ENCODE peak calls at places on chromosomes 4 and X, in four cellular contexts. D is heart right ventricle; A is activated CD8-positive, alpha-beta memory T cell treated with anti-CD3 and anti-CD28 coated beads for 48 hours; M is tibial nerve. X is an unnamed sample.

GRCh38 chr4:71231073-71231752 is 107.6 kb upstream of the SLC4A4 start:
- DNase-seq in D (peak; percentile 89), A (no peak), M (peak; percentile 45), X (peak; percentile 88)

GRCh38 chr4:142777045-142777743 is 68.9 kb downstream of the INPP4B start:
- DNase-seq in D (no peak), A (no peak), M (no peak), X (no peak)

GRCh38 chr4:95156452-95156765 is 392.4 kb downstream of the UNC5C start:
- DNase-seq in D (no peak), A (no peak), M (no peak), X (no peak)

GRCh38 chr4:24850669-24851068 is 55.3 kb downstream of the SOD3 start:
- DNase-seq in D (no peak), A (no peak), M (no peak), X (no peak)

GRCh38 chr4:85128246-85129204 is 162.0 kb upstream of the WDFY3 start:
- DNase-seq in D (no peak), A (no peak), M (no peak), X (no peak)

GRCh38 chr4:56978750-56979303 is at the start of gene POLR2B:
- DNase-seq in D (peak; percentile 94), A (peak; percentile 69), M (peak; percentile 82), X (peak; percentile 94)

GRCh38 chr4:187084696-187085095 is 361.0 kb upstream of the FAT1 start:
- DNase-seq in D (no peak), A (no peak), M (no peak), X (no peak)

GRCh38 chrX:77426811-77427210 is 20.4 kb upstream of the FGF16 start:
- DNase-seq in D (no peak), A (no peak), M (no peak), X (no peak)

GRCh38 chr4:124427095-124427767 is 285.3 kb downstream of the ANKRD50 start:
- DNase-seq in D (no peak), A (no peak), M (no peak), X (peak; percentile 42)

GRCh38 chrX:1589356-1590130 is 1.9 kb upstream of the AKAP17A start:
- DNase-seq in D (no peak), A (no peak), M (no peak), X (peak; percentile 5)

GRCh38 chr4:173935622-173936405 is 347.7 kb downstream of the FBXO8 start:
- DNase-seq in D (no peak), A (no peak), M (no peak), X (no peak)

GRCh38 chrX:120468825-120469525 is at the start of gene LAMP2:
- DNase-seq in D (peak; percentile 83), A (peak; percentile 18), M (peak; percentile 80), X (peak; percentile 88)

GRCh38 chr4:8837181-8837811 is 34.3 kb downstream of the HMX1 start:
- DNase-seq in D (no peak), A (no peak), M (no peak), X (no peak)

GRCh38 chr4:53489279-53489889 is 101.9 kb downstream of the LNX1 start:
- DNase-seq in D (no peak), A (no peak), M (no peak), X (no peak)

GRCh38 chrX:38352362-38352761 is at the start of gene OTC:
- DNase-seq in D (no peak), A (no peak), M (no peak), X (no peak)

GRCh38 chr4:182201871-182202270 is 41.3 kb upstream of the TENM3 start:
- DNase-seq in D (no peak), A (no peak), M (no peak), X (no peak)

GRCh38 chr4:26083987-26084386 is 170.0 kb downstream of the SMIM20 start:
- DNase-seq in D (no peak), A (no peak), M (no peak), X (no peak)

GRCh38 chr4:78953231-78953630 is 14.0 kb upstream of the PAQR3 start:
- DNase-seq in D (no peak), A (no peak), M (no peak), X (no peak)

GRCh38 chr4:53591372-53591892 is at the start of gene LNX1:
- DNase-seq in D (no peak), A (no peak), M (no peak), X (no peak)

GRCh38 chrX:4932790-4933189 is 1219.3 kb upstream of the PRKX start:
- DNase-seq in D (no peak), A (no peak), M (no peak), X (no peak)

GRCh38 chr4:38109896-38110295 is 149.7 kb downstream of the PTTG2 start:
- DNase-seq in D (no peak), A (no peak), M (no peak), X (no peak)

GRCh38 chr4:99723555-99724450 is 66.2 kb upstream of the C4orf54 start:
- DNase-seq in D (peak; percentile 58), A (no peak), M (no peak), X (peak; percentile 55)

GRCh38 chr4:14908635-14909034 is 93.6 kb upstream of the CPEB2 start:
- DNase-seq in D (no peak), A (no peak), M (no peak), X (no peak)

GRCh38 chr4:108783666-108784463 is 21.0 kb upstream of the ETNPPL start:
- DNase-seq in D (no peak), A (no peak), M (no peak), X (no peak)

GRCh38 chr4:154562697-154563254 is at the start of gene FGB:
- DNase-seq in D (no peak), A (no peak), M (no peak), X (no peak)

GRCh38 chr4:74044676-74045075 is 6.2 kb upstream of the CXCL3 start:
- DNase-seq in D (no peak), A (no peak), M (no peak), X (no peak)

GRCh38 chr4:97139796-97140195 is 1003.5 kb downstream of the STPG2 start:
- DNase-seq in D (no peak), A (no peak), M (no peak), X (no peak)

GRCh38 chr4:187632260-187633010 is 363.1 kb upstream of the ZFP42 start:
- DNase-seq in D (no peak), A (no peak), M (no peak), X (no peak)

GRCh38 chrX:115023139-115023538 is 5.7 kb upstream of the IL13RA2 start:
- DNase-seq in D (no peak), A (no peak), M (no peak), X (no peak)

GRCh38 chrX:154712781-154713391 is 38.0 kb downstream of the GAB3 start:
- DNase-seq in D (no peak), A (no peak), M (no peak), X (no peak)

GRCh38 chr4:136864580-136865185 is 667.6 kb downstream of the PCDH18 start:
- DNase-seq in D (no peak), A (no peak), M (no peak), X (no peak)

GRCh38 chrX:21383546-21383945 is 9.3 kb downstream of the CNKSR2 start:
- DNase-seq in D (no peak), A (no peak), M (no peak), X (no peak)

GRCh38 chr4:5899396-5899795 is 6.5 kb upstream of the CRMP1 start:
- DNase-seq in D (no peak), A (no peak), M (no peak), X (no peak)

GRCh38 chr4:2292679-2293108 is 30.8 kb upstream of the MXD4 start:
- DNase-seq in D (no peak), A (no peak), M (no peak), X (no peak)

GRCh38 chr4:31360786-31361185 is 640.6 kb downstream of the PCDH7 start:
- DNase-seq in D (no peak), A (no peak), M (no peak), X (no peak)

GRCh38 chrX:136835761-136836160 is 44.8 kb downstream of the RBMX start:
- DNase-seq in D (no peak), A (no peak), M (no peak), X (no peak)

GRCh38 chr4:146275370-146275769 is 61.0 kb downstream of the REELD1 start:
- DNase-seq in D (no peak), A (no peak), M (no peak), X (no peak)

X was measured in heart left ventricle.